ENCODE peak calls at places on chromosomes 1 and 21, in nine cellular contexts. B is HFFc6, D is NCI-H1417, E is upper lobe of left lung, F is left lobe of liver, C is substantia nigra, W is epithelial cell of esophagus, A is NCI-H510A treated with DMSO at 0.1 percent for 48 hours, X is NCI-H460. I is an unnamed sample.

GRCh38 chr1:78839704-78840277 is 166.7 kb downstream of the ADGRL4 start:
- DNase-seq in D (peak), F (no peak), A (peak), B (peak), X (peak), C (no peak), E (no peak), W (peak), I (no peak)

GRCh38 chr1:33050221-33051076 is 13.8 kb upstream of the AK2 start:
- DNase-seq in W (peak), X (peak), C (no peak), E (peak), D (no peak), F (no peak), B (peak), A (no peak), I (peak)

GRCh38 chr1:209876091-209876800 is 48.5 kb downstream of the UTP25 start:
- DNase-seq in B (no peak), W (no peak), F (no peak), C (no peak), E (no peak), A (peak), X (no peak), D (no peak), I (no peak)

GRCh38 chr1:160112370-160112769 is 3.2 kb upstream of the ATP1A2 start:
- DNase-seq in F (no peak), C (no peak), D (no peak), X (no peak), A (no peak), W (no peak), E (no peak), B (no peak), I (no peak)

GRCh38 chr1:171683826-171684225 is 31.3 kb upstream of the MYOC start:
- DNase-seq in A (no peak), E (no peak), X (no peak), C (no peak), F (no peak), D (no peak), B (no peak), W (no peak), I (no peak)

GRCh38 chr1:175218786-175219447 is 26.3 kb upstream of the KIAA0040 start:
- DNase-seq in C (no peak), D (no peak), A (peak), B (no peak), X (no peak), F (no peak), E (no peak), W (peak), I (no peak)

GRCh38 chr1:181094813-181095212 is 6.3 kb downstream of the IER5 start:
- DNase-seq in F (no peak), D (no peak), X (no peak), B (peak), E (no peak), W (no peak), A (no peak), C (no peak), I (peak)

GRCh38 chr1:178408869-178409268 is 87.9 kb downstream of the CLEC20A start:
- DNase-seq in E (no peak), F (no peak), C (no peak), D (no peak), A (no peak), X (no peak), B (no peak), W (peak), I (no peak)

GRCh38 chr21:38756746-38757145 is 49.0 kb upstream of the ETS2 start:
- DNase-seq in D (no peak), E (no peak), A (no peak), F (no peak), W (peak), C (no peak), B (peak), X (no peak), I (peak)

GRCh38 chr1:241401156-241401555 is 44.2 kb upstream of the RGS7 start:
- DNase-seq in D (no peak), C (no peak), X (no peak), F (no peak), A (no peak), E (no peak), W (no peak), B (no peak), I (no peak)

GRCh38 chr1:231206856-231207255 is 34.2 kb upstream of the GNPAT start:
- DNase-seq in E (no peak), B (no peak), F (no peak), X (peak), D (no peak), W (peak), C (no peak), A (no peak), I (no peak)

GRCh38 chr1:186849271-186849671 is 20.5 kb downstream of the PLA2G4A start:
- DNase-seq in A (no peak), D (no peak), E (peak), B (no peak), X (peak), C (no peak), F (no peak), W (no peak), I (no peak)

GRCh38 chr1:153543738-153544135 is 1.9 kb downstream of the S100A4 start:
- DNase-seq in C (no peak), W (no peak), F (no peak), A (no peak), B (no peak), E (no peak), X (no peak), D (no peak), I (no peak)

GRCh38 chr1:4044967-4045366 is 144.9 kb upstream of the C1orf174 start:
- DNase-seq in F (no peak), A (no peak), B (no peak), W (no peak), X (no peak), D (peak), C (no peak), E (no peak), I (no peak)

GRCh38 chr1:29260531-29260930 is 24.2 kb downstream of the PTPRU start:
- DNase-seq in F (no peak), W (no peak), D (no peak), A (no peak), X (no peak), E (no peak), C (no peak), B (no peak), I (no peak)

GRCh38 chr1:114340906-114341698 is 169.9 kb downstream of the TRIM33 start:
- DNase-seq in F (no peak), E (no peak), A (no peak), B (no peak), C (no peak), X (no peak), D (no peak), W (no peak), I (no peak)

GRCh38 chr1:109912214-109912861 is 1.7 kb downstream of the CSF1 start:
- DNase-seq in W (no peak), C (no peak), A (no peak), D (no peak), B (peak), X (no peak), F (no peak), E (no peak), I (no peak)

GRCh38 chr1:228477263-228477662 is 9.9 kb upstream of the RNF187 start:
- DNase-seq in D (no peak), F (no peak), A (no peak), E (no peak), B (no peak), W (no peak), C (no peak), X (no peak), I (no peak)

GRCh38 chr1:204065174-204065985 is 7.5 kb upstream of the SOX13 start:
- DNase-seq in D (peak), X (no peak), W (no peak), F (peak), B (no peak), E (no peak), A (no peak), C (peak), I (no peak)

GRCh38 chr1:147273409-147274307 is 31.2 kb downstream of the CHD1L start:
- DNase-seq in A (peak), D (peak), B (peak), W (peak), X (peak), F (no peak), E (no peak), C (no peak), I (peak)

I was measured in HS-27A.